ENCODE peak calls at places on chromosomes 4 and X, in four cellular contexts. V is sigmoid colon, H is PC-3, B is astrocyte. J is an unnamed sample.

GRCh38 chr4:76673361-76673760 is 224.6 kb downstream of the SOWAHB start:
- DNase-seq in V (no peak), H (no peak), B (no peak), J (no peak)

GRCh38 chr4:140090215-140090731 is 63.7 kb downstream of the MAML3 start:
- DNase-seq in V (no peak), H (peak; percentile 48), B (peak; percentile 75), J (no peak)

GRCh38 chr4:1204286-1204827 is 32.0 kb upstream of the SPON2 start:
- DNase-seq in V (no peak), H (no peak), B (no peak), J (no peak)

GRCh38 chr4:1242506-1243450 is 6.2 kb downstream of the CTBP1 start:
- DNase-seq in V (peak; percentile 46), H (no peak), B (no peak), J (peak; percentile 0)

GRCh38 chrX:703466-704210 is 73.0 kb downstream of the SHOX start:
- DNase-seq in V (no peak), H (no peak), B (no peak), J (no peak)

GRCh38 chr4:134567461-134567860 is 365.9 kb upstream of the PABPC4L start:
- DNase-seq in V (no peak), H (no peak), B (no peak), J (no peak)

GRCh38 chr4:139035650-139036049 is 20.1 kb downstream of the NOCT start:
- DNase-seq in V (no peak), H (no peak), B (no peak), J (no peak)

GRCh38 chr4:27811928-27812327 is 951.3 kb downstream of the STIM2 start:
- DNase-seq in V (no peak), H (no peak), B (no peak), J (no peak)

GRCh38 chr4:81722229-81722900 is 250.7 kb upstream of the RASGEF1B start:
- DNase-seq in V (no peak), H (no peak), B (no peak), J (peak; percentile 13)

GRCh38 chrX:68829594-68830485 is 1.0 kb downstream of the EFNB1 start:
- DNase-seq in V (peak; percentile 70), H (no peak), B (peak; percentile 23), J (peak; percentile 25)

GRCh38 chrX:9860826-9861225 is 74.6 kb downstream of the SHROOM2 start:
- DNase-seq in V (no peak), H (no peak), B (no peak), J (no peak)

GRCh38 chrX:65697915-65698796 is 30.7 kb downstream of the MSN start:
- DNase-seq in V (no peak), H (no peak), B (peak; percentile 27), J (peak; percentile 77)

GRCh38 chr4:51845055-51845426 is 2.1 kb downstream of the DCUN1D4 start:
- DNase-seq in V (no peak), H (no peak), B (no peak), J (no peak)

GRCh38 chr4:23373269-23373668 is 516.6 kb downstream of the PPARGC1A start:
- DNase-seq in V (no peak), H (peak; percentile 63), B (peak; percentile 96), J (peak; percentile 84)

GRCh38 chr4:52704133-52704532 is 45.0 kb upstream of the USP46 start:
- DNase-seq in V (no peak), H (no peak), B (no peak), J (no peak)

GRCh38 chr4:39855909-39856512 is 121.7 kb downstream of the PDS5A start:
- DNase-seq in V (no peak), H (peak; percentile 22), B (peak; percentile 32), J (no peak)

GRCh38 chrX:49204017-49204416 is 4.0 kb upstream of the SYP start:
- DNase-seq in V (no peak), H (no peak), B (no peak), J (no peak)

GRCh38 chr4:102174800-102175199 is 170.5 kb downstream of the SLC39A8 start:
- DNase-seq in V (no peak), H (peak; percentile 32), B (peak; percentile 81), J (no peak)

GRCh38 chr4:9944431-9945425 is 76.6 kb downstream of the SLC2A9 start:
- DNase-seq in V (no peak), H (peak; percentile 60), B (peak; percentile 3), J (no peak)

GRCh38 chrX:22081475-22082092 is 49.5 kb downstream of the PHEX start:
- DNase-seq in V (peak; percentile 66), H (peak; percentile 75), B (peak; percentile 16), J (peak; percentile 45)

GRCh38 chrX:55220119-55220794 is at the start of gene PAGE5:
- DNase-seq in V (no peak), H (no peak), B (no peak), J (no peak)

GRCh38 chrX:113384628-113385027 is 544.0 kb upstream of the AMOT start:
- DNase-seq in V (no peak), H (peak; percentile 32), B (peak; percentile 86), J (no peak)

DNA sequence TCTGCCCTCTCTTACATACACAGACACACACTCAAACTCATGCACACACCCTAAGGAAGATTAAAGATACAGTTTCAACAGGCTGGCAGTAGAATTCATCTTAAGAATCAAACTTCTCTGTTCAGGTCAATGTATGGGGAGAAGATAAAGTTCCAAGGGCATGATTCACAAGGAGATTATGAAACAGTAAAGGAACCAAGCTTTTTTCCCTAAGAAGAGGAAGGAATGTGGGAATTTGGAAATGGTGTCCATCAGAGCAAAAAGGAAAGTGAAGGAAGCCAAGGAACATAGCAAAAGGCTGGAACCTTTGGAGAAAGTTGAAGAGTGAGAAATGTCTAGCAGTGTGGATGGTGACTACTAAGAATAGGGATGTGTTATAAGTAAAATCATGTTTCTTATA is 191.0 kb upstream of the NPY2R start:
- DNase-seq in V (no peak), H (no peak), B (no peak), J (no peak)
- H3K4me1 ChIP-seq in V (no peaks in the 10 kb centered on the region), H (no peaks in the 10 kb centered on the region), B (no peaks in the 10 kb centered on the region), J (no peaks in the 10 kb centered on the region)

DNA sequence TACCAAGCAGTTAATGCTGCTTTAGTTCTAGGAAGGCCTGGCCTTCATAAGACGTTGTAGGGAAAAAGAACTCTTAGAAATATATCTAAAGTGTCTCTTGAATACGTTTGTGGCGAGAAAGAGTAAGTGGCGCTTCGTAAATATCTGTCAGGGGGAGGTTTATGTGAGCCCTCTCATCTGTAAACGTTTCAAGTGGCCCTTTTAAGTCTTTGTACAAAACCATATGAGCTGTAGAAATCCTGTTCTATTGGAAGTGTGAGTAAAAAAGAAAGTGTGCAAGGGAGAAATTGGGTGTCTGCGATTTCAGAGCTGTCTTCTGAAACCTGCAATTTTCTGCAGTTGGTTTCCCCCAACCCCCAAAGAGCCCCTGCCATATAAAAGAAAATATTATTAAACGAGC is 8.6 kb upstream of the INTU start:
- DNase-seq in V (no peak), H (no peak), B (no peak), J (no peak)
- H3K27ac ChIP-seq in V (no peak overlapping the region), H (no peak overlapping the region), B (no peak overlapping the region), J (no peak overlapping the region)

DNA sequence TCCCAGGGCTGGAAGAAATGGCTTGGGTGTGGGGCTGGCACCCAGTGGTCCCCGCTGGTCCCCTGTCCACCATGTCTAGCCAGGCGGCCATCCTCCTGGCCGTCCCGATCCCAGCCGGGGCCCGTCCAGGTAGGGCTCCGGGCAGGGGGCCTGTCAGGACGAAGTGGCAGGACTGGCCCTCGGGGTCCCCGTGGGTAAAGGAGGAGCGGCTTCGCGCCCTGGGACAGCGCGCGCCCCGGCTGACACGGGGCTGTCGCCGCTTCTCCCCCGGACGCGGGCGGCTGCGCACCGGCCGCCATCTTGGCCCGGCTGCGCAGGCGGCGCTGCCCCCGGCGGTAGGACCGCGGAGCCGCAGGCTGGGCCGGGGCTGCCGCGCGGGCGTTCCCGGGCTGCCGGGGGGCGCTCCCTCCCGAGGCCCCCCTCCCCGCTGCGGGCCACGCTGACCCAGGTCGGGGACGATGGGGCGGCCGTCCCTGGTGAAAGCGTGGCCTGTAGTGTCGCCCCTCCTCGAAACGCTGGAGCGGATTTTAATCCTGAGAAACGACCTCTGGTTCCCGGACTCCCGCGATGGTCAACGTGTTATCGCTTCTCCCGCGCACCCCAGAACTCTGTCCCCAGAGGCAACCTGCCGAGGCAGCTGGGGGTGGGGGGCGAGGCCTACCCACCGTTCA is 60.4 kb upstream of the BCOR start:
- DNase-seq in V (no peak), H (peak; percentile 46), B (no peak), J (peak; percentile 39)
- TF ChIP-seq CTCF in V (no peak), H (peak; percentile 22), B (no peak), J (no peak)

DNA sequence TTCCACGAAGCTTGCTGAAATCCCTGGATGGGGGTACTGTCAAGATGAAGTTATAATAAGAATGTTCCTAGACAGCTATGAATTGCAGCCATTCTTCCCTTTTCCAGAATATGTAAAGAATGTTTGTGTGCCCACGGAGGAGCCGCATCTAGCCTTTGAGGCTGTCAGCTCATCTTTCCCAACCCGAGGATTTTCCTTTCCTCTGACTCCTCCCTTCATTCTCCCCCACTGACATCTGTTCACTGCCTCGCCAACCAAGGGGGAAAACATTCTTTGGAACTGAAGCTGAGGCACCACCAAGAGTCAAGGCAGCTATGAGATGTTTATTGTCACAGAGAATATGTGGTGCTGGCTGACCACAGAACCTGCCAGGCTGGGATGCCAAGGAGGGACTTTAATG is 8.8 kb downstream of the NHSL2 start:
- DNase-seq in V (no peak), H (no peak), B (no peak), J (no peak)
- H3K4me1 ChIP-seq in V (no peaks in the 10 kb centered on the region), H (peaks cover 13% of the 10 kb centered on the region), B (peaks cover 20% of the 10 kb centered on the region), J (no peaks in the 10 kb centered on the region)

DNA sequence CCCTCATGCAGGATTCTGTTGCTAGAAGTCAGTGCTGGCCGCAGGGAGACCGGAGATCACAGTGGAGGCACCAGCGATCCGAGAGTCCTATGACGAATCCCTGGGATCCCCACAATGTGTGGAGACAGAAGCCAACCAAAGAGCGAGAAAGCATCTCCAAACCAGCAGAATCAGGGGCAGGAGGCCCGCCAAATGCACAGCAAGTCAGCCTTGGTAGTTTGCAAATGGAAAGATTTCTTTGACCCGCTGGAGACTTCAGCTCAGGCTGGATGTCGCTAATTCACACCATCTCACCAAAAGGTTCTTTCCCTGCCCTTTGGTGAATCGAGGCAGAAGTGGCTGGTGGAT is 505 bp upstream of the PKD2 start:
- DNase-seq in V (peak; percentile 66), H (no peak), B (no peak), J (no peak)
- H3K27ac ChIP-seq in V (peak overlapping the region; percentile 90), H (no peak overlapping the region), B (no peak overlapping the region), J (peak overlapping the region; percentile 19)

GRCh38 chr4:104693601-104694201 is 199.0 kb upstream of the CXXC4 start:
- DNase-seq in V (no peak), H (peak; percentile 64), B (no peak), J (no peak)
- TF ChIP-seq CTCF in V (no peak), H (peak; percentile 69), B (peak; percentile 32), J (no peak)

GRCh38 chr4:186481998-186482790 is 73.2 kb downstream of the MTNR1A start:
- DNase-seq in V (no peak), H (no peak), B (no peak), J (no peak)
- H3K4me1 ChIP-seq in V (no peaks in the 10 kb centered on the region), H (no peaks in the 10 kb centered on the region), B (peaks cover 6% of the 10 kb centered on the region), J (no peaks in the 10 kb centered on the region)